ENCODE peak calls at places on chromosomes 6 and 20, in eight cellular contexts. J is lower leg skin, T is foreskin fibroblast, E is H1, C is PC-3, Q is GM12864, F is fibroblast of the aortic adventitia, H is fibroblast of pulmonary artery. G is an unnamed sample.

GRCh38 chr6:25012657-25013056 is 76.9 kb upstream of the RIPOR2 start:
- DNase-seq in T (peak), Q (no peak), C (peak), J (no peak), E (no peak), F (peak), H (peak), G (no peak)

GRCh38 chr6:89828988-89829590 is 591 bp upstream of the CASP8AP2 start:
- DNase-seq in J (no peak), Q (no peak), C (no peak), E (no peak), T (peak), H (no peak), F (no peak), G (no peak)

GRCh38 chr20:64145458-64146300 is 18.6 kb upstream of the MYT1 start:
- DNase-seq in T (no peak), J (no peak), Q (no peak), F (no peak), E (peak), H (no peak), C (no peak), G (no peak)

GRCh38 chr20:39117486-39117885 is 155.3 kb downstream of the DHX35 start:
- DNase-seq in Q (no peak), H (peak), E (no peak), T (peak), F (peak), C (peak), J (no peak), G (no peak)

GRCh38 chr6:50826803-50827202 is 8.1 kb downstream of the TFAP2B start:
- DNase-seq in C (no peak), F (no peak), T (no peak), E (no peak), J (no peak), Q (no peak), H (no peak), G (no peak)

GRCh38 chr20:33600414-33600813 is 61.7 kb upstream of the C20orf144 start:
- DNase-seq in E (no peak), H (no peak), F (no peak), J (no peak), T (no peak), C (no peak), Q (no peak), G (no peak)

GRCh38 chr6:28315628-28316027 is 20.3 kb downstream of the ZSCAN31 start:
- DNase-seq in E (no peak), Q (no peak), H (no peak), F (no peak), T (no peak), J (no peak), C (peak), G (no peak)

GRCh38 chr20:45933231-45934045 is 1.0 kb upstream of the PCIF1 start:
- DNase-seq in C (peak), E (peak), Q (peak), F (peak), T (peak), H (peak), J (peak), G (no peak)

GRCh38 chr6:25524542-25524941 is 127.5 kb upstream of the SCGN start:
- DNase-seq in T (no peak), F (no peak), Q (no peak), J (no peak), H (no peak), C (no peak), E (no peak), G (no peak)

GRCh38 chr20:35079472-35080347 is 12.9 kb downstream of the TRPC4AP start:
- DNase-seq in F (no peak), H (no peak), C (no peak), J (no peak), E (no peak), Q (no peak), T (no peak), G (no peak)

GRCh38 chr20:17710379-17711305 is 10.9 kb downstream of the BANF2 start:
- DNase-seq in C (no peak), E (no peak), J (no peak), Q (no peak), T (peak), F (no peak), H (peak), G (peak)

GRCh38 chr6:19757036-19757435 is 80.1 kb upstream of the ID4 start:
- DNase-seq in H (peak), C (peak), J (no peak), E (no peak), Q (no peak), T (peak), F (peak), G (no peak)

GRCh38 chr6:139378226-139378625 is 3.8 kb upstream of the CITED2 start:
- DNase-seq in E (no peak), H (no peak), F (no peak), C (no peak), Q (no peak), J (no peak), T (no peak), G (no peak)

GRCh38 chr6:139375239-139376053 is 998 bp upstream of the CITED2 start:
- DNase-seq in Q (peak), F (peak), J (peak), T (peak), C (peak), E (peak), H (peak), G (peak)

GRCh38 chr6:139374357-139375238 is at the start of gene CITED2:
- DNase-seq in C (peak), H (peak), T (peak), E (peak), F (peak), Q (peak), J (peak), G (peak)

GRCh38 chr6:139376054-139376355 is 1.6 kb upstream of the CITED2 start:
- DNase-seq in Q (no peak), T (peak), E (no peak), J (no peak), H (no peak), C (peak), F (no peak), G (no peak)

DNA sequence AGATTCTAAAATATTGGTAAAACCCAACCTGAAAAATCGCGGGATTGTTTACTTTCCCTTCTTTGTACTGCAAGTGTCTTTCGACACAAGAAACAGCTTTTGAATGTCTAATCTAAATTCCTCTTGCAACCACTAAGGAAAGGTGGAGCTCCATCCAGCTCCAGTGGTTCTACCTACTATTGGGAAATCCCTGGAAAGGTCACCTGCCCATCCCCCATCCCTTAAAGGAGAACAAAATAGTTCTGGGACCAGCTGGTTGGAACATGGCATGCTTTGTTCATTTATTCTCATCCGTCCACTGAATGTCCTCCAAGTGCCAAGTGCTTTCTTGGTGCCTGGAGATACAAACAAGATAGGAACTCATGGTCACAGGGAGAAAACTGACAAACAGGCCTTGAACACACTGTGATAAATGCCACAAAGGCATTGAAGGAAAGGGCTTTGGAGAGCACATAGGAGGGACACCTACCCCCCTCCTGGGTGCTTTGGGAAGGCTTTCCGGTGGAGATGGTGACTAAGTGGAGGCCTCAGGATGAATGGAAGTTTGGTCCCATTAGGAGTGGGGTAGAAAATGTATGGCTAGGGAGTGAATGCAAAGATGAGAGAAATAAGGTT is 2.3 kb upstream of the CITED2 start:
- DNase-seq in H (peak), C (peak), Q (no peak), F (peak), J (peak), E (no peak), T (peak), G (no peak)
- TF ChIP-seq CTCF in H (peak), C (no peak), Q (no peak), F (peak), J (no peak), E (no peak), T (no peak), G (no peak)

GRCh38 chr20:558117-558516 is 14.5 kb upstream of the CSNK2A1 start:
- DNase-seq in F (no peak), H (no peak), C (peak), T (no peak), Q (no peak), E (no peak), J (no peak), G (no peak)

GRCh38 chr20:564195-564594 is 20.6 kb upstream of the CSNK2A1 start:
- DNase-seq in C (no peak), E (no peak), H (no peak), T (no peak), F (no peak), Q (no peak), J (no peak), G (no peak)

GRCh38 chr20:562232-562897 is 18.8 kb upstream of the CSNK2A1 start:
- DNase-seq in H (no peak), T (no peak), Q (no peak), F (no peak), C (no peak), E (no peak), J (no peak), G (no peak)

GRCh38 chr20:560680-561079 is 17.1 kb upstream of the CSNK2A1 start:
- DNase-seq in J (no peak), F (no peak), C (no peak), T (no peak), H (no peak), Q (no peak), E (no peak), G (no peak)

GRCh38 chr20:561437-562231 is 18.0 kb upstream of the CSNK2A1 start:
- DNase-seq in H (peak), F (peak), T (peak), Q (no peak), E (peak), J (peak), C (peak), G (no peak)
- TF ChIP-seq CTCF in H (no peak), F (peak), T (peak), Q (peak), E (peak), J (no peak), C (peak), G (peak)

GRCh38 chr20:54194724-54195438 is 13.0 kb upstream of the PFDN4 start:
- DNase-seq in F (no peak), Q (no peak), C (peak), T (peak), E (no peak), H (no peak), J (no peak), G (no peak)
- TF ChIP-seq CTCF in F (peak), Q (peak), C (peak), T (no peak), E (no peak), H (no peak), J (no peak), G (no peak)

GRCh38 chr6:29676981-29677601 is 3.9 kb downstream of the ZFP57 start:
- DNase-seq in H (peak), F (no peak), C (peak), T (peak), Q (no peak), E (no peak), J (no peak), G (no peak)
- TF ChIP-seq CTCF in H (no peak), F (no peak), C (no peak), T (no peak), Q (no peak), E (no peak), J (no peak), G (no peak)